ENCODE peak calls at places on chromosomes 7 and 10, in nine cellular contexts. N is A549, L is heart left ventricle, Q is spleen, W is HCT116, Y is esophagus squamous epithelium, E is lower leg skin, A is H54, U is tibial nerve. K is an unnamed sample.

GRCh38 chr10:35546824-35547225 is 58.3 kb upstream of the GJD4 start:
- DNase-seq in N (peak; percentile 35), L (no peak), Q (no peak), W (no peak), Y (no peak), E (no peak), A (no peak), U (no peak), K (no peak)

GRCh38 chr7:138865843-138866242 is 67.8 kb upstream of the ATP6V0A4 start:
- DNase-seq in N (no peak), L (no peak), Q (no peak), W (no peak), Y (no peak), E (no peak), A (peak; percentile 30), U (no peak), K (no peak)

GRCh38 chr7:64774204-64774842 is 19.9 kb upstream of the ZNF138 start:
- DNase-seq in N (no peak), L (no peak), Q (no peak), W (no peak), Y (no peak), E (no peak), A (no peak), U (no peak), K (no peak)

GRCh38 chr7:28190077-28190476 is 9.5 kb upstream of the JAZF1 start:
- DNase-seq in N (no peak), L (no peak), Q (no peak), W (no peak), Y (no peak), E (no peak), A (no peak), U (no peak), K (peak; percentile 57)

GRCh38 chr10:71864861-71865473 is 13.9 kb upstream of the PSAP start:
- DNase-seq in N (no peak), L (no peak), Q (peak; percentile 48), W (no peak), Y (no peak), E (no peak), A (peak; percentile 52), U (no peak), K (no peak)

GRCh38 chr7:117270371-117270770 is 52.5 kb downstream of the WNT2 start:
- DNase-seq in N (no peak), L (no peak), Q (no peak), W (no peak), Y (no peak), E (no peak), A (no peak), U (no peak), K (no peak)

GRCh38 chr10:113424984-113425383 is 127.9 kb upstream of the HABP2 start:
- DNase-seq in N (no peak), L (no peak), Q (no peak), W (no peak), Y (no peak), E (no peak), A (no peak), U (no peak), K (no peak)

GRCh38 chr7:148959726-148960125 is 68.6 kb downstream of the PDIA4 start:
- DNase-seq in N (no peak), L (no peak), Q (no peak), W (no peak), Y (no peak), E (no peak), A (no peak), U (no peak), K (no peak)

GRCh38 chr10:104337985-104338735 is at the start of gene ITPRIP:
- DNase-seq in N (peak; percentile 81), L (peak; percentile 82), Q (peak; percentile 93), W (peak; percentile 69), Y (peak; percentile 60), E (peak; percentile 80), A (peak; percentile 60), U (peak; percentile 71), K (peak; percentile 91)

GRCh38 chr7:151876899-151877777 is at the start of gene PRKAG2:
- DNase-seq in N (peak; percentile 55), L (peak; percentile 75), Q (peak; percentile 93), W (no peak), Y (peak; percentile 54), E (peak; percentile 74), A (peak; percentile 47), U (peak; percentile 61), K (peak; percentile 23)
- TF ChIP-seq POLR2A in N (no peak), L (peak; percentile 40), Q (no peak), W (no peak), Y (peak; percentile 62), E (no peak), A (peak; percentile 8), U (peak; percentile 47), K (no peak)

DNA sequence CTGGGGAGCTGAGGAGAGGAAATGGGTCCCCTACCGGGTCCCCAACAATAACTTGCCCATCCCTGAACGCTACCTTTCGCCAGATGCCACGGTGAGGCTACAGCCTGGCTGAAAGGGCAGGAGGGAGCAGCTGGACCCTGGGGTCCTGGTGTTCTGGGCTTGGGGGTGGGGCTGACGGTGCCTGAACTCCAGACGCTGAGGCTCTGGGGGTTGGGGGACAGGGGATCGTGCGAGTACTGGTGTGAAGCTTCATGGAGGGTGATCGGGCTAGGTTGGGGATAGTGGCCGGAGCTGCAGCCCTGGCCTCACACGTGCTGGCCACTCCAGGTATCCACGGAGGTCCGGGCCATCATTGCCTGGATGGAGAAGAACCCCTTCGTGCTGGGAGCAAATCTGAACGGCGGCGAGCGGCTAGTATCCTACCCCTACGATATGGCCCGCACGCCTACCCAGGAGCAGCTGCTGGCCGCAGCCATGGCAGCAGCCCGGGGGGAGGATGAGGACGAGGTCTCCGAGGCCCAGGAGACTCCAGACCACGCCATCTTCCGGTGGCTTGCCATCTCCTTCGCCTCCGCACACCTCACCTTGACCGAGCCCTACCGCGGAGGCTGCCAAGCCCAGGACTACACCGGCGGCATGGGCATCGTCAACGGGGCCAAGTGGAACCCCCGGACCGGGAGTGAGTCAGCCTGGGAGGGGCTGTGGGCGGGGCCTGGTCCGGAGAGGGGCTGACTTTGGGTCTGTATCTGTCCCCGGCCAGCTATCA is 8.3 kb downstream of the AEBP1 start:
- DNase-seq in N (no peak), L (no peak), Q (peak; percentile 64), W (no peak), Y (no peak), E (no peak), A (no peak), U (no peak), K (no peak)
- TF ChIP-seq POLR2A in N (no peak), L (no peak), Q (no peak), W (no peak), Y (no peak), E (no peak), A (no peak), U (no peak), K (peak; percentile 21)

GRCh38 chr10:1025684-1026083 is at the start of gene IDI2:
- DNase-seq in N (no peak), L (no peak), Q (no peak), W (no peak), Y (no peak), E (no peak), A (no peak), U (no peak), K (no peak)
- TF ChIP-seq POLR2A in N (no peak), L (no peak), Q (no peak), W (no peak), Y (no peak), E (no peak), A (no peak), U (no peak), K (no peak)

GRCh38 chr7:27098493-27099223 is 2.9 kb upstream of the HOXA1 start:
- DNase-seq in N (no peak), L (no peak), Q (no peak), W (no peak), Y (no peak), E (no peak), A (no peak), U (no peak), K (no peak)
- TF ChIP-seq POLR2A in N (no peak), L (no peak), Q (no peak), W (no peak), Y (no peak), E (no peak), A (no peak), U (no peak), K (no peak)

GRCh38 chr10:11173062-11173461 is 155.4 kb downstream of the CELF2 start:
- DNase-seq in N (no peak), L (no peak), Q (no peak), W (no peak), Y (no peak), E (no peak), A (no peak), U (no peak), K (no peak)
- TF ChIP-seq POLR2A in N (no peak), L (no peak), Q (no peak), W (no peak), Y (no peak), E (no peak), A (no peak), U (no peak), K (no peak)

GRCh38 chr7:41255716-41256115 is 447.2 kb downstream of the INHBA start:
- DNase-seq in N (no peak), L (no peak), Q (no peak), W (no peak), Y (no peak), E (no peak), A (no peak), U (no peak), K (no peak)
- TF ChIP-seq POLR2A in N (no peak), L (no peak), Q (no peak), W (no peak), Y (no peak), E (no peak), A (no peak), U (no peak), K (no peak)

GRCh38 chr7:129188892-129189660 is 643 bp downstream of the SMO start:
- DNase-seq in N (peak; percentile 48), L (no peak), Q (peak; percentile 80), W (no peak), Y (no peak), E (no peak), A (no peak), U (no peak), K (no peak)
- TF ChIP-seq POLR2A in N (peak; percentile 25), L (no peak), Q (no peak), W (no peak), Y (no peak), E (no peak), A (no peak), U (no peak), K (no peak)